ENCODE peak calls at places on chromosomes 2 and 18, in four cellular contexts. One of them, this sample, is unnamed.

GRCh38 chr2:185608799-185609198 is 129.8 kb upstream of the FSIP2 start:
- DNase-seq in HCT116: peak; percentile 8
- DNase-seq in HepG2: no peak
- DNase-seq in SK-N-SH: peak; percentile 5
- DNase-seq in this sample: no peak

GRCh38 chr2:204722691-204723090 is 177.4 kb downstream of the PARD3B start:
- DNase-seq in HCT116: no peak
- DNase-seq in HepG2: no peak
- DNase-seq in SK-N-SH: no peak
- DNase-seq in this sample: no peak

GRCh38 chr18:55541571-55541970 is 46.4 kb downstream of the TCF4 start:
- DNase-seq in HCT116: no peak
- DNase-seq in HepG2: no peak
- DNase-seq in SK-N-SH: no peak
- DNase-seq in this sample: no peak

GRCh38 chr2:239444626-239445625 is 44.1 kb upstream of the HDAC4 start:
- DNase-seq in HCT116: no peak
- DNase-seq in HepG2: peak; percentile 94
- DNase-seq in SK-N-SH: no peak
- DNase-seq in this sample: no peak

GRCh38 chr2:37802106-37802791 is 122.8 kb upstream of the RMDN2 start:
- DNase-seq in HCT116: no peak
- DNase-seq in HepG2: no peak
- DNase-seq in SK-N-SH: no peak
- DNase-seq in this sample: no peak

GRCh38 chr2:240620149-240620731 is 5.0 kb upstream of the GPR35 start:
- DNase-seq in HCT116: no peak
- DNase-seq in HepG2: no peak
- DNase-seq in SK-N-SH: no peak
- DNase-seq in this sample: no peak

GRCh38 chr2:24104110-24104650 is 19.0 kb downstream of the PFN4 start:
- DNase-seq in HCT116: no peak
- DNase-seq in HepG2: no peak
- DNase-seq in SK-N-SH: no peak
- DNase-seq in this sample: no peak

GRCh38 chr2:85584354-85584856 is at the start of gene VAMP5:
- DNase-seq in HCT116: no peak
- DNase-seq in HepG2: peak; percentile 79
- DNase-seq in SK-N-SH: peak; percentile 85
- DNase-seq in this sample: no peak

GRCh38 chr2:157572725-157573124 is 55.9 kb downstream of the ACVR1C start:
- DNase-seq in HCT116: peak; percentile 13
- DNase-seq in HepG2: peak; percentile 29
- DNase-seq in SK-N-SH: peak; percentile 33
- DNase-seq in this sample: no peak

GRCh38 chr2:147855316-147855715 is 10.5 kb downstream of the ACVR2A start:
- DNase-seq in HCT116: no peak
- DNase-seq in HepG2: no peak
- DNase-seq in SK-N-SH: no peak
- DNase-seq in this sample: no peak

GRCh38 chr2:219836647-219837177 is 209.3 kb downstream of the SLC4A3 start:
- DNase-seq in HCT116: no peak
- DNase-seq in HepG2: peak; percentile 60
- DNase-seq in SK-N-SH: no peak
- DNase-seq in this sample: no peak

GRCh38 chr2:213315168-213315876 is 31.1 kb downstream of the SPAG16 start:
- DNase-seq in HCT116: no peak
- DNase-seq in HepG2: no peak
- DNase-seq in SK-N-SH: no peak
- DNase-seq in this sample: no peak

GRCh38 chr2:240703417-240704341 is 12.0 kb downstream of the AQP12A start:
- DNase-seq in HCT116: no peak
- DNase-seq in HepG2: no peak
- DNase-seq in SK-N-SH: no peak
- DNase-seq in this sample: no peak

GRCh38 chr2:73971722-73972121 is 13.0 kb upstream of the TET3 start:
- DNase-seq in HCT116: no peak
- DNase-seq in HepG2: no peak
- DNase-seq in SK-N-SH: no peak
- DNase-seq in this sample: no peak

GRCh38 chr2:101036562-101036961 is 34.5 kb downstream of the RPL31 start:
- DNase-seq in HCT116: no peak
- DNase-seq in HepG2: peak; percentile 33
- DNase-seq in SK-N-SH: peak; percentile 62
- DNase-seq in this sample: no peak

GRCh38 chr2:208037564-208038487 is 12.5 kb upstream of the PLEKHM3 start:
- DNase-seq in HCT116: no peak
- DNase-seq in HepG2: no peak
- DNase-seq in SK-N-SH: no peak
- DNase-seq in this sample: no peak

GRCh38 chr2:176385219-176385618 is 116.0 kb downstream of the MTX2 start:
- DNase-seq in HCT116: no peak
- DNase-seq in HepG2: no peak
- DNase-seq in SK-N-SH: no peak
- DNase-seq in this sample: no peak

GRCh38 chr2:142694282-142694681 is 183.2 kb upstream of the KYNU start:
- DNase-seq in HCT116: no peak
- DNase-seq in HepG2: no peak
- DNase-seq in SK-N-SH: no peak
- DNase-seq in this sample: no peak

GRCh38 chr18:74963820-74964446 is 245.0 kb downstream of the PTGR3 start:
- DNase-seq in HCT116: peak; percentile 33
- DNase-seq in HepG2: peak; percentile 48
- DNase-seq in SK-N-SH: peak; percentile 36
- DNase-seq in this sample: peak; percentile 54

GRCh38 chr2:48114256-48114655 is 208.0 kb upstream of the FBXO11 start:
- DNase-seq in HCT116: peak; percentile 83
- DNase-seq in HepG2: peak; percentile 21
- DNase-seq in SK-N-SH: no peak
- DNase-seq in this sample: peak; percentile 67

DNA sequence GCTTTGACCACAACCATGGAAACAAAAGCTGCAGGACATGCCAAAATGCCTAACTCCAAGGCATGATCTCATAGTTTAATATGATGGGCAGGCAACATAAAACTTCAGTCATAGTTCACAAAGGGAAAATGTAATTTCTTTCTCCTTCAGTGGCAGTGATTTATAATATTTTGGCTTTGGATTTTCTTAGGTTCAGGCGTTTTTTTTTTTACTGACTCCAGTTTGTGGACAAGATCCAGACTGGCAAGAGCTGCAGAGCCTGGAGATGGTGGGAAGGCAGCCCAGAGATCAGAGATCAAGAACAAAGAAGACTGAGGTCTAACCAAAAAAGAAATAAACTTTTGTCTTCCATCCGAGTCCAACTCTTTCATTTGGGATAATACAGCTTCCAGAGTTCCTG is 215.4 kb upstream of the SETBP1 start:
- DNase-seq in HCT116: no peak
- DNase-seq in HepG2: no peak
- DNase-seq in SK-N-SH: no peak
- DNase-seq in this sample: no peak
- TF ChIP-seq ELF1 in HCT116: no peak
- TF ChIP-seq ELF1 in HepG2: no peak
- TF ChIP-seq ELF1 in SK-N-SH: no peak
- TF ChIP-seq ELF1 in this sample: no peak

GRCh38 chr18:10234281-10234680 is 220.2 kb upstream of the APCDD1 start:
- DNase-seq in HCT116: no peak
- DNase-seq in HepG2: no peak
- DNase-seq in SK-N-SH: no peak
- DNase-seq in this sample: no peak
- TF ChIP-seq ELF1 in HCT116: no peak
- TF ChIP-seq ELF1 in HepG2: no peak
- TF ChIP-seq ELF1 in SK-N-SH: no peak
- TF ChIP-seq ELF1 in this sample: no peak

GRCh38 chr2:107002735-107003134 is 116.8 kb upstream of the ST6GAL2 start:
- DNase-seq in HCT116: no peak
- DNase-seq in HepG2: no peak
- DNase-seq in SK-N-SH: no peak
- DNase-seq in this sample: no peak
- TF ChIP-seq ELF1 in HCT116: no peak
- TF ChIP-seq ELF1 in HepG2: no peak
- TF ChIP-seq ELF1 in SK-N-SH: no peak
- TF ChIP-seq ELF1 in this sample: no peak

GRCh38 chr2:54968561-54969218 is 81.6 kb downstream of the RTN4 start:
- DNase-seq in HCT116: no peak
- DNase-seq in HepG2: no peak
- DNase-seq in SK-N-SH: no peak
- DNase-seq in this sample: no peak

GRCh38 chr2:54969295-54969939 is 80.8 kb downstream of the RTN4 start:
- DNase-seq in HCT116: no peak
- DNase-seq in HepG2: no peak
- DNase-seq in SK-N-SH: no peak
- DNase-seq in this sample: no peak

GRCh38 chr2:54967269-54967668 is 83.0 kb downstream of the RTN4 start:
- DNase-seq in HCT116: no peak
- DNase-seq in HepG2: no peak
- DNase-seq in SK-N-SH: no peak
- DNase-seq in this sample: no peak

GRCh38 chr2:54967759-54968365 is 82.4 kb downstream of the RTN4 start:
- DNase-seq in HCT116: no peak
- DNase-seq in HepG2: no peak
- DNase-seq in SK-N-SH: no peak
- DNase-seq in this sample: no peak

GRCh38 chr2:54969940-54970338 is 80.3 kb downstream of the RTN4 start:
- DNase-seq in HCT116: no peak
- DNase-seq in HepG2: no peak
- DNase-seq in SK-N-SH: no peak
- DNase-seq in this sample: no peak
- TF ChIP-seq ELF1 in HCT116: no peak
- TF ChIP-seq ELF1 in HepG2: no peak
- TF ChIP-seq ELF1 in SK-N-SH: no peak
- TF ChIP-seq ELF1 in this sample: no peak

DNA sequence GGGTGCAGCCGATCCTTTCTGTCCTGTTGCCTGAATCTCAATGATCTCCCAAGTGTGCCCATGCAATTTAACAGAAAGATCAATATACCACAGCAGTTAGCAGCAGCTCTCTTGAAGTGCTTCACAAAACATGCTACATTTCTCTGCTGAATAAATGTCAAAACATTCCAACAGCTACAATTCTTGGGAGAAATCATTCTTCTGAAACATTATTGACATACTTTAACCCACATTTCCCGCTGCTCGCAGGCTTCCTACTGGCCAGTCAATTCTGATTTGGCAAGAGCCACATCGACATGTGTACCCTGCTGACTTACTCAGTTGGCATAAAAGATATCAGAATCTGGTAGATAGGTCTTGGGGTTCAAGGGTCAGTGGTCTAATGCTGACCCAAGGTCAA is 907.7 kb downstream of the TMEM182 start:
- DNase-seq in HCT116: no peak
- DNase-seq in HepG2: no peak
- DNase-seq in SK-N-SH: no peak
- DNase-seq in this sample: no peak
- TF ChIP-seq ELF1 in HCT116: no peak
- TF ChIP-seq ELF1 in HepG2: no peak
- TF ChIP-seq ELF1 in SK-N-SH: no peak
- TF ChIP-seq ELF1 in this sample: no peak